ENCODE peak calls at places on chromosome 13, in six cellular contexts. E, K, Q, O, X and V are unnamed samples.
A peak's percentile ranks its signal among the peaks of the same experiment; 100 is the strongest.

GRCh38 chr13:19658192-19658591 is 24.7 kb downstream of the MPHOSPH8 start:
- DNase-seq in X (no peak), O (no peak), K (no peak), Q (no peak), E (no peak), V (no peak)

GRCh38 chr13:76853481-76853880 is 32.7 kb downstream of the KCTD12 start:
- DNase-seq in O (no peak), X (no peak), Q (no peak), K (no peak), E (no peak), V (no peak)

GRCh38 chr13:33279898-33280549 is 5.5 kb downstream of the STARD13 start:
- DNase-seq in O (no peak), Q (no peak), E (no peak), X (no peak), K (no peak), V (no peak)

GRCh38 chr13:79392882-79393563 is 13.0 kb downstream of the RBM26 start:
- DNase-seq in K (no peak), Q (no peak), E (no peak), X (no peak), O (no peak), V (no peak)

GRCh38 chr13:93800342-93800741 is 573.7 kb downstream of the GPC6 start:
- DNase-seq in Q (no peak), K (no peak), X (no peak), O (no peak), E (no peak), V (no peak)

GRCh38 chr13:42615691-42616090 is 41.7 kb downstream of the TNFSF11 start:
- DNase-seq in E (no peak), O (no peak), K (no peak), Q (no peak), X (no peak), V (no peak)

GRCh38 chr13:99614465-99614885 is 113.2 kb downstream of the TM9SF2 start:
- DNase-seq in E (peak; percentile 59), X (no peak), Q (no peak), O (no peak), K (no peak), V (no peak)

GRCh38 chr13:39406688-39407087 is 196.3 kb downstream of the LHFPL6 start:
- DNase-seq in O (no peak), X (no peak), E (peak; percentile 13), K (no peak), Q (no peak), V (no peak)

GRCh38 chr13:60326273-60326672 is 70.7 kb upstream of the TDRD3 start:
- DNase-seq in E (no peak), X (no peak), K (no peak), O (no peak), Q (no peak), V (no peak)

GRCh38 chr13:60328073-60328472 is 68.9 kb upstream of the TDRD3 start:
- DNase-seq in E (no peak), K (no peak), O (no peak), Q (no peak), X (no peak), V (no peak)

GRCh38 chr13:60331249-60332012 is 65.6 kb upstream of the TDRD3 start:
- DNase-seq in O (no peak), K (no peak), X (no peak), Q (no peak), E (no peak), V (no peak)

GRCh38 chr13:60327551-60327950 is 69.5 kb upstream of the TDRD3 start:
- DNase-seq in O (no peak), X (no peak), K (no peak), E (no peak), Q (no peak), V (no peak)

DNA sequence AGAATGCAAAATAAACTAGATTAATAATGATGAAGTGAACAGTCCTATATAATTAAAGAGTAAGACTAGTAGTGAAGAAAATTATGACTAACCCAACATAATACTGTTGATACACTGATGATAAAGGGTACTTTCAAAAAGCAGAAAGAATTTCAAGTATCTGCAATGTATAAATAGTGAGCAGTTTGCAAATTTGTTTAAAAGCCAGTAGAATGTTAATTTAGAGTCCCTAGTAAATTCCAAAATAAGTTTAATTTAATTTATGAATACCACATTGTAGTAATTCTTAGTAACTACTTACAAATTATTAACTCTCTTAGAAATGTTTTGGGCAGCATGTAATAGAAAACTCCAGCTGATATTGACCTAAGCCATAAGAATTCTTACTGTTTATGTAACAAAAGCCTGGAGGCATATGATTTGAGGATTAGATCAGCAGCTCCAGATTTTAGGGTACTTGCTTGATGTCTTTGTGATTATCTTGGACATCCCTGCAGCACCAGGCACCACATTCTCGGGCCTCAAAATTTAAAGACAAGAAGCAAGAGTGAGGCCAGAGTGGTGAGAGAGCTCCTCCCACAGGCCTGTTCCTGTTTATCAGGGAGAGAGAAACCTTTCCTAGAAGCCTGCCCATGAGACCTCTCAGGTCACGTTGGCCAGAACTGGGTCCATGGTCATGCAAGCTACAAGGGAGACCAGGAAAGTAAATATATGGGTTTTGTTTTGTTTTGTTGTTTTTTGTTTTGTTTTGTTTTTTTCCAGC is 67.6 kb upstream of the TDRD3 start:
- DNase-seq in X (no peak), K (peak; percentile 64), E (peak; percentile 36), O (no peak), Q (no peak), V (no peak)
- TF ChIP-seq CTCF in X (no peak), K (peak; percentile 42), E (peak; percentile 60), O (no peak), Q (peak; percentile 56), V (no peak)

DNA sequence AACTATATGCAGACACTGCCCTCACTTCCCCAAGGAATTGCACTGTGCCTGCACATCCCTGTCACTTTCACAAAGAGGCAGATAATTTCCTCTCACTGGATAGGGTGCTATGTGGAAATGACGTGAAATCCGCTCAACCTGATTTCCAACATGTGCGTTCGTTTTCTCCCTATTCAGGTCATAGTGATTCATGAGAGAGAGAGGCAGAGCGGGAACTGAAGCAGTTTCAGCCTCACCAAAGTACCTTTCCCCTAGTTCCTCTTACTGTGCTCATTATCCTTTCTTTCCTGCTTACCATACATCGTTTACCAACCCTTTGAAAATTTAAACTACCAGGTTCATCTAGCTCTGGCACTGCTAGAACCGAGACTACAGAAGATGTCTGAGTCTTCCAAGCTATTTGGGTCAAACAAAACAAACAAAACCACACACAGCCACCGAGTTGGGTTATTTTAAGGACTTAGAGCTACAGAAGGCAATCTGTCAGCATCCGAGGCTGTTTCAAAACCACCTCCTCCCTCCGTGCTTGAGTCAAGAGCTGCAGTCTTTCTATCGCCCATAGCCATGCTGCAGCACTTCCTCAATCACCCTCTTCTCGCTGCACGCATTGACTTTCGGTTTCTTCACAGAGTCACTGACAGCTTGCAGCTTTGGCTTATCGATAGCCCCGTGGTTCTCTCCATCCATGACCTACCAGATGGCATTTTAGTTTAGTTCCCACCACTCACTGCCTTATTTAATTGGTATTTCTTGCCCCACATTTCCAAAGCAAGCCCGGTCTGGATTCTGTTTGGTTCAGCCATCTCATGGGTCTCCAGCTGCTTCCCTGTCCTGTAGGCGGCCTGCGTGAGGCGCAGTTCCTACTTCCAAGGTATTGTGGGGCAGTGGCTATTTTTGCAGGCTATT is 1395.8 kb downstream of the EFNB2 start:
- DNase-seq in E (peak; percentile 68), Q (no peak), O (peak; percentile 65), K (peak; percentile 78), X (peak; percentile 55), V (no peak)
- TF ChIP-seq CTCF in E (peak; percentile 45), Q (peak; percentile 12), O (no peak), K (peak; percentile 42), X (peak; percentile 22), V (no peak)

GRCh38 chr13:84031120-84031519 is 148.8 kb upstream of the SLITRK1 start:
- DNase-seq in Q (no peak), O (no peak), X (no peak), E (no peak), K (no peak), V (no peak)
- TF ChIP-seq CTCF in Q (no peak), O (no peak), X (no peak), E (no peak), K (no peak), V (no peak)

GRCh38 chr13:48975926-48976676 is 389 bp downstream of the FNDC3A start:
- DNase-seq in E (peak; percentile 82), O (peak; percentile 92), Q (no peak), K (peak; percentile 93), X (peak; percentile 59), V (peak; percentile 57)
- TF ChIP-seq CTCF in E (peak; percentile 16), O (no peak), Q (no peak), K (no peak), X (peak; percentile 19), V (no peak)

GRCh38 chr13:47463726-47464125 is 537.3 kb downstream of the SUCLA2 start:
- DNase-seq in E (no peak), O (no peak), Q (peak; percentile 14), K (no peak), X (no peak), V (no peak)
- TF ChIP-seq CTCF in E (no peak), O (no peak), Q (peak; percentile 10), K (no peak), X (no peak), V (no peak)